ENCODE peak calls at places on chromosome 15, in eight cellular contexts. I is upper lobe of right lung, S is hepatocyte, R is K562, C is sigmoid colon, E is heart left ventricle, D is esophagus squamous epithelium, Q is transverse colon. L is an unnamed sample.

GRCh38 chr15:80456517-80457497 is 52.6 kb downstream of the ARNT2 start:
- DNase-seq in R (no peak), E (no peak), I (no peak), S (peak; percentile 29), Q (no peak), D (no peak), C (no peak), L (no peak)

GRCh38 chr15:31437686-31438085 is 111.1 kb downstream of the KLF13 start:
- DNase-seq in C (no peak), E (no peak), I (no peak), Q (no peak), S (no peak), D (no peak), R (no peak), L (no peak)

GRCh38 chr15:34122771-34123183 is 20.9 kb downstream of the PGBD4 start:
- DNase-seq in R (no peak), D (no peak), C (no peak), S (peak; percentile 20), E (no peak), Q (no peak), I (no peak), L (peak; percentile 87)

GRCh38 chr15:57927091-57927631 is 138.3 kb downstream of the ALDH1A2 start:
- DNase-seq in E (no peak), I (no peak), Q (no peak), R (no peak), D (no peak), C (no peak), S (no peak), L (no peak)

GRCh38 chr15:90400005-90400758 is 12.1 kb downstream of the IQGAP1 start:
- DNase-seq in S (no peak), E (no peak), D (no peak), Q (no peak), R (no peak), I (no peak), C (no peak), L (no peak)

GRCh38 chr15:96171271-96171739 is 159.2 kb upstream of the NR2F2 start:
- DNase-seq in C (no peak), R (no peak), D (no peak), E (no peak), S (peak; percentile 42), I (no peak), Q (no peak), L (no peak)

GRCh38 chr15:27399236-27399635 is 428.3 kb downstream of the GABRG3 start:
- DNase-seq in D (no peak), C (no peak), E (no peak), S (no peak), I (no peak), Q (no peak), R (no peak), L (no peak)

GRCh38 chr15:38427380-38427779 is 26.5 kb upstream of the FAM98B start:
- DNase-seq in R (no peak), Q (no peak), I (no peak), S (no peak), C (no peak), E (no peak), D (no peak), L (no peak)

GRCh38 chr15:66595937-66596545 is 30.2 kb upstream of the LCTL start:
- DNase-seq in Q (no peak), E (no peak), R (no peak), I (no peak), D (no peak), C (no peak), S (no peak), L (no peak)

GRCh38 chr15:83380026-83380425 is 67.1 kb upstream of the SH3GL3 start:
- DNase-seq in E (no peak), C (no peak), Q (no peak), D (no peak), I (no peak), S (no peak), R (no peak), L (no peak)

GRCh38 chr15:67110958-67111864 is 45.8 kb downstream of the SMAD3 start:
- DNase-seq in D (no peak), S (no peak), Q (no peak), C (no peak), I (no peak), E (no peak), R (no peak), L (no peak)

GRCh38 chr15:38476120-38476519 is 22.2 kb downstream of the FAM98B start:
- DNase-seq in Q (no peak), D (no peak), R (no peak), I (no peak), C (no peak), S (no peak), E (no peak), L (no peak)

GRCh38 chr15:91942676-91943417 is 89.3 kb downstream of the SLCO3A1 start:
- DNase-seq in R (no peak), I (peak; percentile 81), D (peak; percentile 8), C (peak; percentile 94), S (peak; percentile 86), Q (peak; percentile 84), E (peak; percentile 85), L (peak; percentile 97)

GRCh38 chr15:64127521-64128275 is 23.8 kb upstream of the SNX22 start:
- DNase-seq in Q (no peak), I (no peak), S (no peak), R (no peak), D (no peak), E (no peak), C (no peak), L (no peak)
- H3K36me3 ChIP-seq in Q (no peaks in the 10 kb centered on the region), I (peaks cover 100% of the 10 kb centered on the region), S (no peaks in the 10 kb centered on the region), R (peaks cover 85% of the 10 kb centered on the region), D (peaks cover 56% of the 10 kb centered on the region), E (peaks cover 24% of the 10 kb centered on the region), C (peaks cover 43% of the 10 kb centered on the region), L (peaks cover 73% of the 10 kb centered on the region)

GRCh38 chr15:93063796-93064690 is 25.0 kb downstream of the RGMA start:
- DNase-seq in S (no peak), E (no peak), Q (no peak), I (no peak), C (no peak), D (no peak), R (no peak), L (no peak)

GRCh38 chr15:93066103-93066725 is 22.8 kb downstream of the RGMA start:
- DNase-seq in S (no peak), C (peak; percentile 92), Q (no peak), D (no peak), I (no peak), R (no peak), E (no peak), L (no peak)

GRCh38 chr15:93060336-93061248 is 28.4 kb downstream of the RGMA start:
- DNase-seq in I (no peak), C (no peak), S (no peak), Q (no peak), E (no peak), D (no peak), R (no peak), L (no peak)

GRCh38 chr15:93065641-93066045 is 23.4 kb downstream of the RGMA start:
- DNase-seq in E (no peak), S (no peak), Q (no peak), R (no peak), C (no peak), D (no peak), I (no peak), L (no peak)

DNA sequence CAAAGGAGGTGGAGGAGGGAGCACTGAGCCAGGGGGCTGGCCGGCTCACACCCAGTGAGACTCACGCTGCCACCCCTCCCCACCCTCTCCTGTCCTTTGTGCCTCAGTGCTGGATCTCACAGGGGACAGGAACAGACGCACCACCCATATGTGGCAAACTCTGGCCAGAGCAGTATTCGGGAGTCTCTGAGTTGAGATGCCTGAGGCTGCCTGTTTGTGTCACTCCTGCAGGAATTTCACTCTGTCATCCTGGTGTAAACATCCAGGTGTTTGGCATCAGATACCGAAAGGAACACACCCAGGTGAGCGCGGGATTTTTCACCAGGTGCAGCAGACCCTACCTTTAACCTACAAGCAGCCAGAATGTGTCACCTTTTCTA is 25.7 kb downstream of the RGMA start:
- DNase-seq in S (no peak), I (no peak), D (no peak), R (no peak), Q (no peak), E (no peak), C (no peak), L (no peak)
- H3K4me1 ChIP-seq in S (no peaks in the 10 kb centered on the region), I (peaks cover 12% of the 10 kb centered on the region), D (peaks cover 49% of the 10 kb centered on the region), R (peaks cover 3% of the 10 kb centered on the region), Q (peaks cover 70% of the 10 kb centered on the region), E (peaks cover 13% of the 10 kb centered on the region), C (peaks cover 97% of the 10 kb centered on the region), L (peaks cover 23% of the 10 kb centered on the region)

DNA sequence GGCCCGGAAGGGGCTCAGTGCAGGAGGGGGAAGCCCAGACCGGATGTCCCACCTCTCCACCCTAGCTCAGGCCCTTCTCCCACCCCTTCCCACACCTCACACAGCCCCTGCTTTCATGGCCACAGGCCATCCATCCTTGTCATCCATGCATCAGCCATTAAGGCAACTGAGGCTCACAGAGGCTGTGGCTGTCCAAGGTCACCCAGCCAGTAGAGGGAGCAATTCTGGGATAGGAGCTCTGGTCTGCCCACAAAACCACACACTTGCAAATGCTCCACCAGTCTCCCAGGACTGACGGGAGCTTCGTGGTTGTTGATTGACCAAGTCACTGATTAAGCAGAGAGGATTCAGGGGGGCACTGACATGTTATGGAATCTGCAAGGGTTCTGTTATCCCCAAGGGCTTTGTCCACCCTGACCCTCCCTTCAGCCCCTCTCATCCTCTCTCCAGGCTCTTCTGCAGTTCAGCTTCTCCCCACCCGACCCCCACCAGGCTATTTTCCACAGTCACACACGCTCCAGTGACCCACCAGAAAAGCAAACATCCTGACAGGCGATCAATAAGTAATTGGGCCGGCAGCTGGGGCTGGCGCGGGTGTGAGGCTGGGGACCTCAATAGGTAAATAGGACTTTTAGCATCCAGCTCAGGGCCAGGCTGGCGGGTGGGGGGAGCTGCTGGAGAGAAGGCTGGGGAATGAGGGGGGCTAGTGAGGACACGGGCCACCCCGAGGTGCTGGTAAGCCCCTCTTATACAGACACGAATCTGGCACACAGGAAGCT is 15.0 kb downstream of the LINGO1 start:
- DNase-seq in E (no peak), S (peak; percentile 53), C (no peak), R (peak; percentile 38), D (no peak), I (no peak), Q (no peak), L (no peak)
- TF ChIP-seq CTCF in E (no peak), S (peak; percentile 33), C (no peak), R (peak; percentile 78), D (no peak), I (peak; percentile 21), Q (peak; percentile 36), L (peak; percentile 45)

DNA sequence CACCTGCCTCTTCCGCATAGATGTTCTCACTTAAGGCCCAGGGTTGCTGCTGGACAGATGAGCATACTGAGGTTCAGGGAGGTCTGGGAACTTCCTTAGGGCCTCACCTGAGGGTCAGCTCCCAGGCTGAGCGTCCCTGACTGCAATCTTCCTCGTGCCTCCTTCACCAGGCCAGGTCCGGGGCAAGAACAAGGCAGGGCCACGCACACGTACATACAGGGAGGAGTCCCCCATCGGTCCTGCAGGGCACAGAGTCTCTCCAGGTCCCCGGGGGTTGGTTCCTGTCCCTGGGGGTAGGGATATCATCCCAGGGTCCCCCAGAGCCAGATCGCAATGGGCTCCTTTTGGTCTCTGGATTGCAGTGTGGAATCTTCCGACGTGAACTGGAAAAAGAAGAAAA is 130.1 kb downstream of the LRRK1 start:
- DNase-seq in D (no peak), I (peak; percentile 26), C (peak; percentile 53), R (no peak), E (no peak), S (no peak), Q (peak; percentile 3), L (no peak)
- H3K36me3 ChIP-seq in D (peaks cover 10% of the 10 kb centered on the region), I (peaks cover 54% of the 10 kb centered on the region), C (no peaks in the 10 kb centered on the region), R (no peaks in the 10 kb centered on the region), E (no peaks in the 10 kb centered on the region), S (no peaks in the 10 kb centered on the region), Q (peaks cover 6% of the 10 kb centered on the region), L (no peaks in the 10 kb centered on the region)

L was measured in cardiac muscle cell.